ENCODE peak calls at places on chromosomes 4 and X, in nine cellular contexts. T is transverse colon, O is stomach, Z is endothelial cell of umbilical vein, W is HCT116, I is breast epithelium, R is K562, Q is HL-60, X is suprapubic skin. U is an unnamed sample.

GRCh38 chrX:68462653-68463052 is 29.4 kb upstream of the OPHN1 start:
- DNase-seq in W (peak; percentile 7), O (no peak), Z (peak; percentile 64), T (no peak), R (no peak), I (no peak), X (no peak), Q (peak; percentile 19), U (peak; percentile 6)

GRCh38 chrX:136646602-136647239 is 1.2 kb upstream of the CD40LG start:
- DNase-seq in Z (no peak), Q (no peak), I (no peak), O (no peak), W (no peak), X (no peak), R (no peak), T (no peak), U (no peak)

GRCh38 chrX:131288738-131289511 is at the start of gene IGSF1:
- DNase-seq in Q (no peak), W (no peak), T (peak; percentile 20), O (no peak), I (no peak), R (peak; percentile 34), X (no peak), Z (no peak), U (peak; percentile 4)

GRCh38 chr4:152972821-152973613 is 36.9 kb downstream of the FHDC1 start:
- DNase-seq in O (no peak), X (no peak), Z (no peak), I (no peak), Q (no peak), R (no peak), W (no peak), T (no peak), U (no peak)

GRCh38 chr4:43842594-43842993 is 606.0 kb downstream of the KCTD8 start:
- DNase-seq in W (no peak), Z (no peak), O (no peak), R (no peak), X (no peak), T (no peak), Q (no peak), I (no peak), U (no peak)

GRCh38 chr4:41939016-41939623 is 3.9 kb downstream of the TMEM33 start:
- DNase-seq in T (no peak), Q (peak; percentile 84), W (no peak), X (no peak), R (no peak), I (no peak), Z (no peak), O (no peak), U (no peak)

GRCh38 chrX:66622209-66622608 is 16.7 kb downstream of the EDA2R start:
- DNase-seq in Z (no peak), O (no peak), T (no peak), Q (no peak), R (no peak), W (no peak), X (no peak), I (no peak), U (no peak)

GRCh38 chrX:134658002-134658401 is 269 bp downstream of the PLAC1 start:
- DNase-seq in T (no peak), R (no peak), Q (no peak), Z (no peak), W (no peak), X (no peak), I (no peak), O (no peak), U (no peak)

GRCh38 chrX:39821011-39821708 is 276.6 kb downstream of the BCOR start:
- DNase-seq in I (no peak), O (no peak), T (no peak), R (no peak), X (no peak), Q (no peak), W (no peak), Z (peak; percentile 13), U (no peak)

GRCh38 chrX:154718607-154719006 is 32.3 kb downstream of the GAB3 start:
- DNase-seq in W (no peak), Z (no peak), R (no peak), Q (peak; percentile 60), I (no peak), O (no peak), X (no peak), T (no peak), U (no peak)

GRCh38 chr4:84814100-84814750 is 152.3 kb downstream of the WDFY3 start:
- DNase-seq in X (no peak), I (no peak), R (peak; percentile 26), Z (peak; percentile 87), Q (no peak), T (no peak), W (peak; percentile 60), O (peak; percentile 27), U (no peak)

GRCh38 chr4:92265066-92265465 is 38.7 kb upstream of the GRID2 start:
- DNase-seq in T (no peak), O (no peak), Q (no peak), Z (peak; percentile 26), W (no peak), X (no peak), I (no peak), R (no peak), U (no peak)

GRCh38 chr4:175346381-175346780 is 428.2 kb downstream of the ADAM29 start:
- DNase-seq in O (no peak), W (no peak), Q (no peak), R (no peak), X (no peak), I (no peak), Z (no peak), T (no peak), U (no peak)

DNA sequence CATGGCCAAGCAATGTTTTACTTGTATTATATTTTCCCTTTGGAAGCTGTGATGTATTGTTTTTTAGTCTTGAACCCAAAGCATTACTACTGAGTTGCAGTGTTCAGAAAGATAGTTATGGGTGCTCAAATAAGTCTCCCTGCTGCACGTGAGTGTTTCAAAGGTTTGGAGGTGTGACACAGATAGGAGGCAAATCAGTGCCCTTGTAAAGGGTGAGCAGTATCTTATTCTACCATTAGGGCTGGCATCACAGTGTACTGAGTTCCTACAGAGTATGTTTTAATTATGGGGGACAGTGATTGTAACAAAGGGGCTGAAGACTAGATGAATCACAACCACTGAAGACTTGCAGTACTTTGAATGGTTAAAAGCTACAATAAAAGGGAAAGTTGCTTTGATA is 38.3 kb downstream of the NOCT start:
- DNase-seq in Z (no peak), O (no peak), I (no peak), X (no peak), Q (no peak), T (no peak), R (no peak), W (no peak), U (no peak)
- TF ChIP-seq POLR2AphosphoS5 in Z (no peak), O (no peak), I (no peak), X (no peak), Q (no peak), T (no peak), R (no peak), W (no peak), U (no peak)

DNA sequence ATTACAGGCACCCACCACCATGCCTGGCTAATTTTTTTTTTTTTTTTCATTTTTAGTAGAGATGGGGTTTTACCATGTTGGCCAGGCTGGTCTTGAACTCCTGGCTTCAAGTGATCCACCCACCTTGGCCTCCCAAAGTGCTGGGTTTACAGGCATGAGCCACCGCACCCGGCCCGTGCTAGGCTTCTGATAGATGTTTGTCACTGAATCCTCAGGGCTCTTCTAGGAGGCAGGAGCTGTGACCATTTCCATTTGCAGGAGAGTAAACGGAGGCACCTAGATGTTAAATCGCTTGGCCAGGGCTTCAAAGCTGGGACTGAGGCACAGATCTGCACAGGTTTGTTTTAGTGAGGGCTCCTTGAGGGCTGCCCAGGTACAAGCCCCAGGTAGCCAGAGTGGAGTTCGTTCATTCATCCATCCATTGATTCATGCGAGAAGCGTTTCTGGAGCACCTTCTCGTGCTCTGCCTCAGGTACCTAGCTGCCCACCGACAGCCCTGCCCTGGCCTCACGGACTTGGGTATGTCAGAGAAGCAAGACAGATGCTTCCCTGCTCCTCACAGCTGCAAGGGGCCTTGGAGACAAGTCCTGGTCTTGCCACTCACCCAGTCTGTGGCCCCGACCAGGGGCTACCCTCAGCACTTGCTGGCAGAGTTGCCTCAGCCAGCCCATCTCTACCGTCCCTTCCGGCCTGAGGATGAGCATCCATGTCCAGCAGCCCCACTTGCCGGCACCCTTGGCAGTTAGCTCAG is 106.4 kb downstream of the PSAPL1 start:
- DNase-seq in T (no peak), X (no peak), W (no peak), I (no peak), O (no peak), Z (no peak), Q (no peak), R (no peak), U (no peak)
- H3K27ac ChIP-seq in T (no peak overlapping the region), X (no peak overlapping the region), W (no peak overlapping the region), I (no peak overlapping the region), O (no peak overlapping the region), Z (no peak overlapping the region), Q (no peak overlapping the region), R (no peak overlapping the region), U (no peak overlapping the region)

GRCh38 chrX:101385795-101386541 is at the start of gene BTK:
- DNase-seq in Z (no peak), Q (peak; percentile 80), I (no peak), W (no peak), X (no peak), O (no peak), T (peak; percentile 31), R (peak; percentile 84), U (no peak)
- TF ChIP-seq POLR2AphosphoS5 in Z (no peak), Q (peak; percentile 69), I (no peak), W (no peak), X (no peak), O (no peak), T (no peak), R (peak; percentile 54), U (no peak)

GRCh38 chrX:13658602-13659001 is 5.7 kb downstream of the TCEANC start:
- DNase-seq in T (no peak), W (peak; percentile 35), Z (peak; percentile 52), Q (peak; percentile 51), I (no peak), X (no peak), O (no peak), R (peak; percentile 29), U (peak; percentile 31)

GRCh38 chrX:13659057-13659456 is 6.1 kb downstream of the TCEANC start:
- DNase-seq in I (no peak), O (no peak), Z (no peak), R (no peak), T (no peak), X (no peak), W (no peak), Q (peak; percentile 65), U (no peak)

GRCh38 chrX:13664026-13664425 is 11.1 kb downstream of the TCEANC start:
- DNase-seq in W (no peak), I (no peak), Z (no peak), O (no peak), R (no peak), T (no peak), Q (no peak), X (no peak), U (no peak)

GRCh38 chrX:13661735-13662536 is 9.0 kb downstream of the TCEANC start:
- DNase-seq in Q (no peak), W (no peak), T (no peak), X (no peak), I (no peak), R (no peak), O (no peak), Z (no peak), U (no peak)

DNA sequence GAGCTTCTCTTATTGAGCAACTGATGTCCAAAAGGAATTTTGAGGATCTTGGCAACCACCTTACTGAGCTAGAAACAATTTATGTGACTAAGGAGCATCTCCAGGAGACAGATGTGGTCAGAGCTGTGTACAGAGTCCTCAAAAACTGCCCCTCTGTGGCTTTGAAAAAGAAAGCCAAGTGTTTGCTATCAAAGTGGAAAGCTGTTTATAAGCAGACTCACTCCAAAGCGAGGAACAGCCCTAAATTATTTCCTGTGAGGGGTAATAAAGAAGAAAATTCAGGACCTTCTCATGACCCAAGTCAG is 9.5 kb downstream of the TCEANC start:
- DNase-seq in R (no peak), X (no peak), T (no peak), Z (no peak), W (no peak), O (no peak), Q (no peak), I (no peak), U (no peak)
- H3K27ac ChIP-seq in R (no peak overlapping the region), X (no peak overlapping the region), T (peak overlapping the region; percentile 70), Z (no peak overlapping the region), W (no peak overlapping the region), O (no peak overlapping the region), Q (no peak overlapping the region), I (peak overlapping the region; percentile 48), U (no peak overlapping the region)